ENCODE peak calls at places on chromosomes 13 and 19, in six cellular contexts. C is left kidney; L is NAMALWA; E is T follicular helper cell; R is Caki2; O is stimulated activated CD4-positive, alpha-beta T cell treated with anti-CD3 and anti-CD28 coated beads, Interleukin-4, amount 100 ng/mL, for 24 hours. Q is an unnamed sample.

GRCh38 chr19:19165396-19165795 is 4.7 kb downstream of the MEF2B start:
- DNase-seq in C (no peak), L (no peak), E (no peak), R (no peak), O (no peak), Q (no peak)

GRCh38 chr19:6739390-6739883 is at the start of gene TRIP10:
- DNase-seq in C (peak; percentile 92), L (peak; percentile 85), E (peak; percentile 73), R (no peak), O (peak; percentile 81), Q (peak; percentile 86)

GRCh38 chr19:29086182-29086581 is 126.8 kb downstream of the UQCRFS1 start:
- DNase-seq in C (peak; percentile 54), L (no peak), E (no peak), R (no peak), O (no peak), Q (no peak)

GRCh38 chr13:79404985-79405384 is 1.1 kb downstream of the RBM26 start:
- DNase-seq in C (peak; percentile 39), L (peak; percentile 46), E (no peak), R (no peak), O (peak; percentile 51), Q (peak; percentile 58)

GRCh38 chr19:13024958-13025653 is 29.8 kb downstream of the NFIX start:
- DNase-seq in C (peak; percentile 38), L (no peak), E (no peak), R (no peak), O (no peak), Q (no peak)

GRCh38 chr19:29622191-29623070 is 16.3 kb downstream of the POP4 start:
- DNase-seq in C (peak; percentile 61), L (no peak), E (no peak), R (no peak), O (peak; percentile 19), Q (peak; percentile 54)

GRCh38 chr19:39568604-39569003 is 28.6 kb upstream of the EID2 start:
- DNase-seq in C (no peak), L (no peak), E (no peak), R (peak; percentile 24), O (no peak), Q (no peak)

GRCh38 chr19:15433519-15434069 is 14.8 kb upstream of the AKAP8L start:
- DNase-seq in C (no peak), L (peak; percentile 15), E (no peak), R (no peak), O (no peak), Q (no peak)

GRCh38 chr13:114056205-114057013 is 76.0 kb downstream of the RASA3 start:
- DNase-seq in C (no peak), L (no peak), E (no peak), R (no peak), O (no peak), Q (no peak)

GRCh38 chr13:109211616-109212015 is 574.8 kb downstream of the IRS2 start:
- DNase-seq in C (peak; percentile 36), L (no peak), E (no peak), R (no peak), O (no peak), Q (no peak)

GRCh38 chr19:14562660-14563589 is 8.9 kb downstream of the NDUFB7 start:
- DNase-seq in C (no peak), L (no peak), E (no peak), R (no peak), O (no peak), Q (no peak)

GRCh38 chr13:32039488-32040013 is 8.0 kb downstream of the FRY start:
- DNase-seq in C (no peak), L (no peak), E (no peak), R (no peak), O (no peak), Q (no peak)

GRCh38 chr19:57241181-57241580 is 749 bp downstream of the ZNF805 start:
- DNase-seq in C (peak; percentile 17), L (peak; percentile 30), E (no peak), R (peak; percentile 23), O (no peak), Q (no peak)

GRCh38 chr19:46537136-46538097 is 41.8 kb upstream of the PNMA8B start:
- DNase-seq in C (peak; percentile 52), L (peak; percentile 62), E (peak; percentile 46), R (no peak), O (peak; percentile 73), Q (peak; percentile 77)

GRCh38 chr19:771332-771785 is 20.4 kb downstream of the MISP start:
- DNase-seq in C (peak; percentile 71), L (peak; percentile 81), E (no peak), R (no peak), O (peak; percentile 29), Q (peak; percentile 57)

GRCh38 chr13:49641810-49642291 is 13.5 kb downstream of the ARL11 start:
- DNase-seq in C (no peak), L (peak; percentile 31), E (no peak), R (no peak), O (no peak), Q (no peak)

GRCh38 chr19:3983936-3984583 is 1.2 kb downstream of the EEF2 start:
- DNase-seq in C (peak; percentile 40), L (peak; percentile 69), E (no peak), R (peak; percentile 69), O (peak; percentile 19), Q (peak; percentile 34)

GRCh38 chr13:101058841-101059240 is 357.5 kb downstream of the NALCN start:
- DNase-seq in C (peak; percentile 18), L (no peak), E (no peak), R (no peak), O (no peak), Q (no peak)

GRCh38 chr19:18304194-18304495 is 18.7 kb downstream of the LSM4 start:
- DNase-seq in C (no peak), L (no peak), E (no peak), R (no peak), O (no peak), Q (peak; percentile 52)

GRCh38 chr19:38452430-38453366 is 19.2 kb downstream of the RYR1 start:
- DNase-seq in C (no peak), L (peak; percentile 92), E (no peak), R (peak; percentile 25), O (peak; percentile 14), Q (peak; percentile 20)

GRCh38 chr19:44278181-44278690 is 18.6 kb downstream of the ZNF233 start:
- DNase-seq in C (no peak), L (no peak), E (no peak), R (no peak), O (no peak), Q (no peak)

Q was measured in stimulated activated naive CD8-positive, alpha-beta T cell treated with anti-CD3 and anti-CD28 coated beads, Interleukin-15, Interleukin-2, amounts not matched to agents 100 U/mL and 50 U/mL, for 24 hours.